ENCODE peak calls at places on chromosome 6, in ten cellular contexts. K, Y, E, Z, X, J, N, S, V and G are unnamed samples.

GRCh38 chr6:72653032-72653431 is 31.2 kb downstream of the KCNQ5 start:
- DNase-seq in K (no peak), Y (no peak), E (no peak), Z (no peak), X (no peak), J (no peak), N (no peak), S (no peak), V (no peak), G (no peak)

GRCh38 chr6:72677740-72678139 is 55.9 kb downstream of the KCNQ5 start:
- DNase-seq in K (no peak), Y (no peak), E (no peak), Z (no peak), X (no peak), J (no peak), N (no peak), S (no peak), V (no peak), G (no peak)

GRCh38 chr6:122808121-122808885 is 19.2 kb downstream of the SMPDL3A start:
- DNase-seq in K (no peak), Y (no peak), E (no peak), Z (no peak), X (no peak), J (no peak), N (no peak), S (no peak), V (no peak), G (no peak)

GRCh38 chr6:27592481-27593199 is 119.7 kb upstream of the ZNF184 start:
- DNase-seq in K (peak), Y (peak), E (peak), Z (no peak), X (no peak), J (peak), N (peak), S (peak), V (peak), G (no peak)

GRCh38 chr6:15479761-15480160 is 183.1 kb downstream of the DTNBP1 start:
- DNase-seq in K (no peak), Y (no peak), E (peak), Z (no peak), X (no peak), J (no peak), N (no peak), S (no peak), V (no peak), G (no peak)

GRCh38 chr6:36724514-36725385 is 27.1 kb downstream of the RAB44 start:
- DNase-seq in K (peak), Y (peak), E (peak), Z (peak), X (peak), J (peak), N (peak), S (peak), V (no peak), G (peak)

GRCh38 chr6:5751525-5752252 is 255.0 kb downstream of the NRN1 start:
- DNase-seq in K (no peak), Y (no peak), E (peak), Z (no peak), X (no peak), J (no peak), N (no peak), S (no peak), V (no peak), G (no peak)

GRCh38 chr6:16639689-16640480 is 121.4 kb downstream of the ATXN1 start:
- DNase-seq in K (no peak), Y (no peak), E (peak), Z (no peak), X (no peak), J (no peak), N (no peak), S (no peak), V (peak), G (no peak)

GRCh38 chr6:33739611-33740010 is 7.1 kb downstream of the IP6K3 start:
- DNase-seq in K (no peak), Y (no peak), E (no peak), Z (no peak), X (no peak), J (no peak), N (no peak), S (no peak), V (no peak), G (no peak)

GRCh38 chr6:111469543-111469942 is 13.5 kb downstream of the REV3L start:
- DNase-seq in K (no peak), Y (no peak), E (no peak), Z (no peak), X (no peak), J (no peak), N (no peak), S (no peak), V (no peak), G (no peak)

GRCh38 chr6:54860739-54861138 is 14.2 kb downstream of the FAM83B start:
- DNase-seq in K (no peak), Y (peak), E (no peak), Z (no peak), X (no peak), J (no peak), N (no peak), S (no peak), V (no peak), G (no peak)

GRCh38 chr6:36493859-36494258 is 51.1 kb downstream of the KCTD20 start:
- DNase-seq in K (no peak), Y (no peak), E (peak), Z (no peak), X (no peak), J (no peak), N (no peak), S (no peak), V (no peak), G (no peak)

GRCh38 chr6:112100561-112100960 is 13.2 kb downstream of the FAM229B start:
- DNase-seq in K (no peak), Y (no peak), E (no peak), Z (no peak), X (peak), J (no peak), N (no peak), S (peak), V (no peak), G (no peak)

GRCh38 chr6:105667061-105667460 is 264.2 kb upstream of the PREP start:
- DNase-seq in K (no peak), Y (no peak), E (no peak), Z (no peak), X (no peak), J (no peak), N (no peak), S (no peak), V (no peak), G (no peak)